ENCODE peak calls at places on chromosomes 5 and 9, in nine cellular contexts. P is adrenal gland; C is GM23338; X is colonic mucosa; W is HepG2; O is kidney; T is CD4-positive, CD25-positive, alpha-beta regulatory T cell; J is OCI-LY7; Q is sigmoid colon. R is an unnamed sample.

GRCh38 chr5:149235841-149236240 is 35.8 kb upstream of the AFAP1L1 start:
- DNase-seq in X (no peak), Q (no peak), T (no peak), W (no peak), P (no peak), J (no peak), C (no peak), O (no peak), R (no peak)

GRCh38 chr9:121752929-121753328 is 101.5 kb downstream of the DAB2IP start:
- DNase-seq in O (no peak), P (no peak), Q (no peak), J (no peak), T (no peak), X (no peak), W (no peak), C (no peak), R (no peak)

GRCh38 chr5:171888051-171888481 is 102.4 kb downstream of the SMIM23 start:
- DNase-seq in T (no peak), X (no peak), P (no peak), C (no peak), W (no peak), Q (no peak), J (no peak), O (no peak), R (no peak)

GRCh38 chr9:127506814-127507750 is 55.8 kb downstream of the LRSAM1 start:
- DNase-seq in J (no peak), O (no peak), Q (no peak), T (no peak), C (no peak), P (peak; percentile 74), W (no peak), X (no peak), R (no peak)

GRCh38 chr5:15286659-15287058 is 213.3 kb upstream of the FBXL7 start:
- DNase-seq in P (no peak), O (no peak), J (no peak), Q (no peak), C (peak; percentile 17), T (no peak), X (no peak), W (no peak), R (no peak)

GRCh38 chr5:133273661-133274596 is 222.1 kb downstream of the HSPA4 start:
- DNase-seq in P (no peak), W (no peak), J (no peak), X (no peak), T (no peak), Q (no peak), C (no peak), O (no peak), R (no peak)

GRCh38 chr5:54211912-54212311 is 98.5 kb downstream of the ARL15 start:
- DNase-seq in J (no peak), T (no peak), O (no peak), P (no peak), X (no peak), C (no peak), W (no peak), Q (no peak), R (no peak)

GRCh38 chr5:82396871-82397514 is 118.8 kb upstream of the RPS23 start:
- DNase-seq in Q (peak; percentile 90), X (peak; percentile 29), O (peak; percentile 94), T (no peak), C (no peak), J (no peak), W (peak; percentile 92), P (peak; percentile 92), R (peak; percentile 53)

GRCh38 chr9:93180938-93181337 is 3.0 kb upstream of the WNK2 start:
- DNase-seq in J (no peak), W (no peak), X (no peak), O (no peak), T (no peak), P (no peak), Q (no peak), C (no peak), R (no peak)

GRCh38 chr9:121398374-121398773 is 28.3 kb upstream of the STOM start:
- DNase-seq in P (no peak), C (no peak), Q (no peak), X (no peak), T (no peak), W (peak; percentile 5), O (no peak), J (no peak), R (no peak)

GRCh38 chr5:72194846-72195245 is 87.6 kb downstream of the MAP1B start:
- DNase-seq in O (no peak), P (no peak), W (no peak), T (no peak), Q (no peak), X (no peak), J (no peak), C (no peak), R (no peak)

GRCh38 chr5:147935032-147935431 is 28.7 kb upstream of the C5orf46 start:
- DNase-seq in W (peak; percentile 16), T (no peak), X (no peak), C (peak; percentile 82), P (no peak), J (peak; percentile 4), O (no peak), Q (no peak), R (no peak)

GRCh38 chr9:70043285-70043684 is 363 bp upstream of the MAMDC2 start:
- DNase-seq in P (no peak), C (peak; percentile 90), J (no peak), Q (no peak), T (no peak), O (no peak), X (no peak), W (no peak), R (peak; percentile 16)

GRCh38 chr5:64149857-64150521 is 15.7 kb upstream of the RNF180 start:
- DNase-seq in Q (no peak), P (no peak), W (no peak), X (no peak), C (no peak), O (peak; percentile 58), T (no peak), J (no peak), R (no peak)

GRCh38 chr5:156922207-156922792 is 40.7 kb downstream of the TIMD4 start:
- DNase-seq in W (no peak), C (no peak), X (no peak), Q (no peak), P (no peak), J (no peak), T (no peak), O (no peak), R (no peak)

GRCh38 chr9:109560470-109561132 is 62.5 kb upstream of the PTPN3 start:
- DNase-seq in C (peak; percentile 74), Q (no peak), T (no peak), J (no peak), W (peak; percentile 16), X (no peak), O (no peak), P (no peak), R (peak; percentile 24)

GRCh38 chr5:141392429-141393198 is at the start of gene PCDHGA8:
- DNase-seq in P (no peak), O (no peak), W (no peak), J (peak; percentile 41), T (no peak), Q (no peak), X (no peak), C (no peak), R (no peak)

GRCh38 chr9:135050072-135050990 is 37.1 kb upstream of the OLFM1 start:
- DNase-seq in P (peak; percentile 5), X (no peak), J (no peak), O (no peak), W (no peak), C (no peak), T (no peak), Q (peak; percentile 55), R (no peak)

GRCh38 chr9:131758972-131759647 is 19.2 kb upstream of the RAPGEF1 start:
- DNase-seq in C (no peak), O (peak; percentile 6), P (no peak), X (no peak), T (no peak), J (no peak), Q (no peak), W (no peak), R (no peak)

GRCh38 chr5:102527547-102527946 is 28.7 kb upstream of the SLCO6A1 start:
- DNase-seq in J (no peak), T (no peak), C (no peak), Q (no peak), O (no peak), P (no peak), X (no peak), W (no peak), R (no peak)
- H3K4me3 ChIP-seq in J (no peak overlapping the region), T (no peak overlapping the region), C (no peak overlapping the region), Q (no peak overlapping the region), O (no peak overlapping the region), P (no peak overlapping the region), X (no peak overlapping the region), W (no peak overlapping the region), R (no peak overlapping the region)

DNA sequence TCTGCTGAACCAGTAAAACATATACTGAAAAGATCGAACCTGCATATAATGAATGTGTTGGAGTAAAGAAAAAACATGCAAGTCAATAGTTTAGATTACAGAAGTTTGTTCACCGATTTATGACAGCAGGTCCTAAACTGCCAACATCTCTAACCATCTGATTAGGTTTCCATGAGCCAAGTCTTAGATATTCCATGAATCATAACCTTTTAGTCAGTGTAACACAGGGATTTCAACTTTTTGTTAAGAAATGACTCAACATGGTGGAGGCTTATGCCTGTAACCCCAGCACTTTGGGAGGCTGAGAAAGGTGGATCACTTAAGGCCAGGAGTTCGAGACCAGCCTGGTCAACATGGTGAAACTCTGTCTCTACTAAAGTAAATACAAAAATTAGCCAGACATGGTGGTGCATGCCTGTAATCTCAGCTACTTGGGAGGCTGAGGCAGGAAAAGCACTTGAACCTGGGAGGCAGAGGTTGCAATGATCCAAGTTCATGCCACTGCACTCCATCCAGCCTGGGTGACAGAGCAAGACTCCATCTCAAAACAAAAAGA is 38.7 kb downstream of the APC start:
- DNase-seq in P (no peak), C (no peak), J (no peak), T (no peak), X (no peak), O (no peak), Q (no peak), W (no peak), R (no peak)
- H3K27ac ChIP-seq in P (no peak overlapping the region), C (no peak overlapping the region), J (no peak overlapping the region), T (no peak overlapping the region), X (no peak overlapping the region), O (no peak overlapping the region), Q (no peak overlapping the region), W (no peak overlapping the region), R (no peak overlapping the region)

GRCh38 chr9:4689687-4690104 is 10.3 kb downstream of the CDC37L1 start:
- DNase-seq in X (no peak), P (no peak), O (no peak), Q (no peak), J (no peak), C (no peak), T (no peak), W (no peak), R (no peak)
- H3K4me1 ChIP-seq in X (no peaks in the 10 kb centered on the region), P (peaks cover 14% of the 10 kb centered on the region), O (no peaks in the 10 kb centered on the region), Q (no peaks in the 10 kb centered on the region), J (no peaks in the 10 kb centered on the region), C (peaks cover 4% of the 10 kb centered on the region), T (peaks cover 8% of the 10 kb centered on the region), W (no peaks in the 10 kb centered on the region), R (no peaks in the 10 kb centered on the region)

DNA sequence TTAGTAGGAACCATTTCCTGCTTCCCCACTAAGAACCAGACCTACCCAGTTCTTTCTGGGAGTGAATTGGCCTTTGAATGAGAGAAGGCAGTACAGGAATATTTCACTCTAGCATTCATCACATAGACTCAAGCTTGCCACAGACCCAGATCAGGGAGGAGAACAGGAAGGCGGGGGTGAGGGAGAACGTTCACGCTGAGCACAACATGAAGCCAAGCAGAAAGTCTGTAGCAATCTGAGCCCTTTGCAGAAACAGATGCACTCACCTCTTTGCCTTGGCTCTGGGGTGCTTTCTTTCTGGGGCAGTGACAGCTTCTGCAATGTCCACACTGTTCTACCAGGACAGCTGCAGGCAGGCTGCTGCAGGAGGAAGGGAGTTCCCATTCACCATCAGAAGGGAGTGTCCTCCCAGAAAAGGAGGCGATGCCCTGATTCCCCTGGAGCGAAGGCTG is 11.5 kb upstream of the FGF1 start:
- DNase-seq in W (no peak), J (no peak), X (no peak), O (peak; percentile 76), Q (peak; percentile 88), T (no peak), P (peak; percentile 68), C (no peak), R (no peak)
- H3K4me3 ChIP-seq in W (no peak overlapping the region), J (no peak overlapping the region), X (no peak overlapping the region), O (no peak overlapping the region), Q (no peak overlapping the region), T (no peak overlapping the region), P (no peak overlapping the region), C (no peak overlapping the region), R (no peak overlapping the region)